ENCODE peak calls at places on chromosomes 5 and 9, in six cellular contexts. One of them, this sample, is unnamed.

GRCh38 chr5:127297348-127298035 is 6.9 kb downstream of the MEGF10 start:
- DNase-seq in GM23338: peak
- DNase-seq in WTC11: no peak
- DNase-seq in H1: no peak
- DNase-seq in HepG2: no peak
- DNase-seq in GM12878: no peak
- DNase-seq in this sample: no peak

GRCh38 chr5:173341911-173342535 is 13.8 kb upstream of the STC2 start:
- DNase-seq in GM23338: no peak
- DNase-seq in WTC11: no peak
- DNase-seq in H1: no peak
- DNase-seq in HepG2: no peak
- DNase-seq in GM12878: no peak
- DNase-seq in this sample: no peak

GRCh38 chr5:135141303-135142268 is 107.6 kb upstream of the PITX1 start:
- DNase-seq in GM23338: peak
- DNase-seq in WTC11: no peak
- DNase-seq in H1: no peak
- DNase-seq in HepG2: peak
- DNase-seq in GM12878: no peak
- DNase-seq in this sample: peak

GRCh38 chr9:116165912-116166311 is 12.3 kb downstream of the PAPPA start:
- DNase-seq in GM23338: no peak
- DNase-seq in WTC11: no peak
- DNase-seq in H1: no peak
- DNase-seq in HepG2: no peak
- DNase-seq in GM12878: no peak
- DNase-seq in this sample: no peak

GRCh38 chr5:95895771-95896170 is 65.9 kb downstream of the ELL2 start:
- DNase-seq in GM23338: peak
- DNase-seq in WTC11: peak
- DNase-seq in H1: peak
- DNase-seq in HepG2: no peak
- DNase-seq in GM12878: no peak
- DNase-seq in this sample: no peak

GRCh38 chr5:95284512-95285405 is at the start of gene MCTP1:
- DNase-seq in GM23338: peak
- DNase-seq in WTC11: peak
- DNase-seq in H1: no peak
- DNase-seq in HepG2: no peak
- DNase-seq in GM12878: no peak
- DNase-seq in this sample: peak

GRCh38 chr9:106925392-106925791 is 62.4 kb downstream of the ZNF462 start:
- DNase-seq in GM23338: no peak
- DNase-seq in WTC11: no peak
- DNase-seq in H1: no peak
- DNase-seq in HepG2: no peak
- DNase-seq in GM12878: no peak
- DNase-seq in this sample: no peak

GRCh38 chr5:10572451-10572850 is 8.6 kb downstream of the ANKRD33B start:
- DNase-seq in GM23338: no peak
- DNase-seq in WTC11: no peak
- DNase-seq in H1: no peak
- DNase-seq in HepG2: no peak
- DNase-seq in GM12878: no peak
- DNase-seq in this sample: no peak

GRCh38 chr9:95509851-95510529 is 6.8 kb downstream of the PTCH1 start:
- DNase-seq in GM23338: no peak
- DNase-seq in WTC11: no peak
- DNase-seq in H1: no peak
- DNase-seq in HepG2: no peak
- DNase-seq in GM12878: no peak
- DNase-seq in this sample: no peak

GRCh38 chr5:172720655-172721054 is 50.3 kb downstream of the DUSP1 start:
- DNase-seq in GM23338: no peak
- DNase-seq in WTC11: no peak
- DNase-seq in H1: no peak
- DNase-seq in HepG2: no peak
- DNase-seq in GM12878: no peak
- DNase-seq in this sample: no peak

GRCh38 chr5:107630184-107630583 is 40.6 kb downstream of the EFNA5 start:
- DNase-seq in GM23338: no peak
- DNase-seq in WTC11: no peak
- DNase-seq in H1: no peak
- DNase-seq in HepG2: no peak
- DNase-seq in GM12878: no peak
- DNase-seq in this sample: no peak

GRCh38 chr5:10366310-10367297 is 13.1 kb downstream of the MARCHF6 start:
- DNase-seq in GM23338: no peak
- DNase-seq in WTC11: no peak
- DNase-seq in H1: no peak
- DNase-seq in HepG2: no peak
- DNase-seq in GM12878: no peak
- DNase-seq in this sample: no peak

GRCh38 chr5:115806986-115807653 is 9.3 kb downstream of the CDO1 start:
- DNase-seq in GM23338: peak
- DNase-seq in WTC11: no peak
- DNase-seq in H1: no peak
- DNase-seq in HepG2: no peak
- DNase-seq in GM12878: no peak
- DNase-seq in this sample: no peak

GRCh38 chr5:166909040-166909439 is 1382.4 kb upstream of the WWC1 start:
- DNase-seq in GM23338: no peak
- DNase-seq in WTC11: no peak
- DNase-seq in H1: no peak
- DNase-seq in HepG2: no peak
- DNase-seq in GM12878: no peak
- DNase-seq in this sample: no peak

GRCh38 chr5:95555553-95555952 is 652 bp downstream of the ARSK start:
- DNase-seq in GM23338: no peak
- DNase-seq in WTC11: no peak
- DNase-seq in H1: no peak
- DNase-seq in HepG2: no peak
- DNase-seq in GM12878: no peak
- DNase-seq in this sample: no peak

GRCh38 chr5:21678526-21678925 is 1174.6 kb downstream of the CDH12 start:
- DNase-seq in GM23338: no peak
- DNase-seq in WTC11: no peak
- DNase-seq in H1: no peak
- DNase-seq in HepG2: no peak
- DNase-seq in GM12878: no peak
- DNase-seq in this sample: no peak

GRCh38 chr5:81838307-81838906 is 87.5 kb upstream of the SSBP2 start:
- DNase-seq in GM23338: peak
- DNase-seq in WTC11: no peak
- DNase-seq in H1: no peak
- DNase-seq in HepG2: no peak
- DNase-seq in GM12878: no peak
- DNase-seq in this sample: peak

GRCh38 chr9:90857855-90858254 is 56.2 kb downstream of the SYK start:
- DNase-seq in GM23338: no peak
- DNase-seq in WTC11: no peak
- DNase-seq in H1: no peak
- DNase-seq in HepG2: no peak
- DNase-seq in GM12878: no peak
- DNase-seq in this sample: no peak

GRCh38 chr9:37410969-37411785 is 11.3 kb upstream of the GRHPR start:
- DNase-seq in GM23338: peak
- DNase-seq in WTC11: peak
- DNase-seq in H1: no peak
- DNase-seq in HepG2: peak
- DNase-seq in GM12878: no peak
- DNase-seq in this sample: peak

GRCh38 chr5:133232011-133232410 is 180.2 kb downstream of the HSPA4 start:
- DNase-seq in GM23338: no peak
- DNase-seq in WTC11: no peak
- DNase-seq in H1: no peak
- DNase-seq in HepG2: no peak
- DNase-seq in GM12878: no peak
- DNase-seq in this sample: no peak

GRCh38 chr5:105639068-105639467 is 2031.7 kb downstream of the EFNA5 start:
- DNase-seq in GM23338: peak
- DNase-seq in WTC11: peak
- DNase-seq in H1: peak
- DNase-seq in HepG2: peak
- DNase-seq in GM12878: no peak
- DNase-seq in this sample: peak
- TF ChIP-seq CREB1 in GM23338: no peak
- TF ChIP-seq CREB1 in WTC11: no peak
- TF ChIP-seq CREB1 in H1: no peak
- TF ChIP-seq CREB1 in HepG2: no peak
- TF ChIP-seq CREB1 in GM12878: no peak
- TF ChIP-seq CREB1 in this sample: no peak

DNA sequence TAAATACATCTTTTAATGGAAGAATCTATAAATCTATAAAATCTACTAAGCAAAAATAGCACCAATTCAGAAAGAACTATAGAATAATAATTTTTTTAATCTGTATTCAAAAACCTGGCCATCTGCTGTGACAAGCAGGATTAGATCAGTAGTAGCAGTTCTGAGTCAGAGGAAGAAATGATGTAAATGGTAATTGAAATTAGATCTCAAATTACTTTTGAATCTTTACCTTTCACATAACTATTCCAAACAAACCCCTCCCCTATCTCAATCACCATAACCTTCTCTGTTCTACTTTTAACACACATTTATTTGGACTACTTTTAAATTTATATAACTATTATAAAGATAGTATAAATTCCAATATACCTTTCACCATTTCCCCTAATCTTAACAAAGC is 727.8 kb upstream of the FAM174A start:
- DNase-seq in GM23338: no peak
- DNase-seq in WTC11: no peak
- DNase-seq in H1: no peak
- DNase-seq in HepG2: no peak
- DNase-seq in GM12878: no peak
- DNase-seq in this sample: no peak
- TF ChIP-seq CREB1 in GM23338: no peak
- TF ChIP-seq CREB1 in WTC11: no peak
- TF ChIP-seq CREB1 in H1: no peak
- TF ChIP-seq CREB1 in HepG2: no peak
- TF ChIP-seq CREB1 in GM12878: no peak
- TF ChIP-seq CREB1 in this sample: no peak

GRCh38 chr9:120336021-120336752 is 243.8 kb downstream of the CDK5RAP2 start:
- DNase-seq in GM23338: no peak
- DNase-seq in WTC11: no peak
- DNase-seq in H1: no peak
- DNase-seq in HepG2: no peak
- DNase-seq in GM12878: no peak
- DNase-seq in this sample: no peak
- TF ChIP-seq CREB1 in GM23338: no peak
- TF ChIP-seq CREB1 in WTC11: no peak
- TF ChIP-seq CREB1 in H1: no peak
- TF ChIP-seq CREB1 in HepG2: no peak
- TF ChIP-seq CREB1 in GM12878: no peak
- TF ChIP-seq CREB1 in this sample: no peak

GRCh38 chr9:89370593-89370992 is 52.3 kb downstream of the SECISBP2 start:
- DNase-seq in GM23338: no peak
- DNase-seq in WTC11: no peak
- DNase-seq in H1: no peak
- DNase-seq in HepG2: no peak
- DNase-seq in GM12878: no peak
- DNase-seq in this sample: no peak

GRCh38 chr9:89374176-89374575 is 55.9 kb downstream of the SECISBP2 start:
- DNase-seq in GM23338: no peak
- DNase-seq in WTC11: no peak
- DNase-seq in H1: no peak
- DNase-seq in HepG2: no peak
- DNase-seq in GM12878: no peak
- DNase-seq in this sample: no peak

GRCh38 chr9:89375181-89375760 is 57.0 kb downstream of the SECISBP2 start:
- DNase-seq in GM23338: no peak
- DNase-seq in WTC11: no peak
- DNase-seq in H1: no peak
- DNase-seq in HepG2: no peak
- DNase-seq in GM12878: peak
- DNase-seq in this sample: no peak

GRCh38 chr9:89372979-89373378 is 54.7 kb downstream of the SECISBP2 start:
- DNase-seq in GM23338: no peak
- DNase-seq in WTC11: no peak
- DNase-seq in H1: no peak
- DNase-seq in HepG2: no peak
- DNase-seq in GM12878: no peak
- DNase-seq in this sample: no peak

GRCh38 chr9:89372230-89372816 is 54.0 kb downstream of the SECISBP2 start:
- DNase-seq in GM23338: peak
- DNase-seq in WTC11: no peak
- DNase-seq in H1: no peak
- DNase-seq in HepG2: no peak
- DNase-seq in GM12878: no peak
- DNase-seq in this sample: no peak
- TF ChIP-seq CREB1 in GM23338: no peak
- TF ChIP-seq CREB1 in WTC11: no peak
- TF ChIP-seq CREB1 in H1: no peak
- TF ChIP-seq CREB1 in HepG2: no peak
- TF ChIP-seq CREB1 in GM12878: no peak
- TF ChIP-seq CREB1 in this sample: no peak

GRCh38 chr5:1118231-1118698 is 6.4 kb upstream of the SLC12A7 start:
- DNase-seq in GM23338: no peak
- DNase-seq in WTC11: no peak
- DNase-seq in H1: no peak
- DNase-seq in HepG2: no peak
- DNase-seq in GM12878: no peak
- DNase-seq in this sample: no peak

GRCh38 chr5:1120236-1120999 is 8.6 kb upstream of the SLC12A7 start:
- DNase-seq in GM23338: no peak
- DNase-seq in WTC11: no peak
- DNase-seq in H1: no peak
- DNase-seq in HepG2: no peak
- DNase-seq in GM12878: no peak
- DNase-seq in this sample: no peak

GRCh38 chr5:1116977-1117376 is 5.1 kb upstream of the SLC12A7 start:
- DNase-seq in GM23338: no peak
- DNase-seq in WTC11: no peak
- DNase-seq in H1: no peak
- DNase-seq in HepG2: no peak
- DNase-seq in GM12878: no peak
- DNase-seq in this sample: no peak

GRCh38 chr5:1119312-1119831 is 7.5 kb upstream of the SLC12A7 start:
- DNase-seq in GM23338: no peak
- DNase-seq in WTC11: no peak
- DNase-seq in H1: no peak
- DNase-seq in HepG2: peak
- DNase-seq in GM12878: no peak
- DNase-seq in this sample: no peak

DNA sequence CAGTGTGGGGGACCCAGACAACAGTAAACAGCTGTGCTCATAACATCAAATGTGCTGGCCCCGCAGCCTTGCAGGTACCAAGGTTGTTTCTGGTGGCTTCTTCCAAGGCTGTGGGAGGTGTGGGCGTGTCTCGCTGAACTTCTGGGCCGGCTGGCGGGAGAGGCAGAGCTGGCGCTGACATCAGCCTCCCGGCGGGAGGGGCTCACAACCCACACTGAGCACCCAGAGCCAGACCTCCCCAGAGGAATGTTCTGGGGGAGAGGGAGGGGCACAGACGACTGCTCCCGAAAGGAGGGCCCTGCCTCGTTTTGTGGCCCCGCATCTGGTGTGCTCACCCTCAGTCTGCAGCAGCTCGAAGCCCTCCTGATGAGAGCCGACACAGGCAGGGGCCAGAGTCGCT is 6.9 kb upstream of the SLC12A7 start:
- DNase-seq in GM23338: no peak
- DNase-seq in WTC11: no peak
- DNase-seq in H1: no peak
- DNase-seq in HepG2: no peak
- DNase-seq in GM12878: no peak
- DNase-seq in this sample: peak
- TF ChIP-seq CREB1 in GM23338: no peak
- TF ChIP-seq CREB1 in WTC11: no peak
- TF ChIP-seq CREB1 in H1: no peak
- TF ChIP-seq CREB1 in HepG2: no peak
- TF ChIP-seq CREB1 in GM12878: no peak
- TF ChIP-seq CREB1 in this sample: no peak

This sample was measured in K562.